ENCODE peak calls at places on chromosome 14, in five cellular contexts. Z is SK-N-SH, X is tibial artery, N is prostate gland, D is cardiac muscle cell. G is an unnamed sample. For H3K4me1, the result is how much of the 10 kb centered on the place peaks cover.

GRCh38 chr14:33457021-33457420 is 493.9 kb downstream of the EGLN3 start:
- DNase-seq in D (no peak), Z (no peak), X (no peak), N (no peak), G (no peak)

GRCh38 chr14:60565211-60565610 is 56.3 kb downstream of the SIX6 start:
- DNase-seq in X (no peak), N (peak), D (no peak), Z (no peak), G (no peak)

GRCh38 chr14:45361727-45362126 is 108.7 kb upstream of the MIS18BP1 start:
- DNase-seq in X (no peak), D (no peak), N (no peak), Z (no peak), G (no peak)

GRCh38 chr14:61621444-61621843 is 73.9 kb upstream of the HIF1A start:
- DNase-seq in N (no peak), Z (no peak), X (no peak), D (no peak), G (no peak)

GRCh38 chr14:28785096-28785952 is 18.7 kb downstream of the FOXG1 start:
- DNase-seq in D (no peak), Z (no peak), N (no peak), X (no peak), G (peak)

GRCh38 chr14:79530555-79530954 is 680.7 kb downstream of the DIO2 start:
- DNase-seq in Z (no peak), D (no peak), X (no peak), N (no peak), G (no peak)

GRCh38 chr14:93234798-93235197 is 27.7 kb downstream of the UBR7 start:
- DNase-seq in X (no peak), D (no peak), Z (no peak), N (no peak), G (no peak)

GRCh38 chr14:87186745-87187144 is 806.2 kb downstream of the GALC start:
- DNase-seq in X (no peak), Z (no peak), N (no peak), D (no peak), G (no peak)

GRCh38 chr14:106318700-106319099 is 792.3 kb downstream of the TMEM121 start:
- DNase-seq in Z (peak), D (no peak), X (no peak), N (no peak), G (peak)

GRCh38 chr14:52879958-52880357 is 70.9 kb downstream of the FERMT2 start:
- DNase-seq in Z (no peak), N (no peak), X (no peak), D (no peak), G (no peak)

GRCh38 chr14:63671987-63672386 is 30.3 kb upstream of the WDR89 start:
- DNase-seq in X (no peak), Z (no peak), N (no peak), D (no peak), G (no peak)

GRCh38 chr14:68938515-68939423 is 40.3 kb downstream of the ACTN1 start:
- DNase-seq in D (no peak), N (peak), X (no peak), Z (peak), G (no peak)

GRCh38 chr14:64059454-64060198 is 206.8 kb downstream of the SYNE2 start:
- DNase-seq in D (no peak), N (no peak), X (no peak), Z (no peak), G (no peak)

GRCh38 chr14:20873370-20874177 is 17.6 kb upstream of the RNASE3 start:
- DNase-seq in X (peak), Z (peak), D (peak), N (peak), G (peak)

GRCh38 chr14:85165091-85165490 is 364.9 kb upstream of the FLRT2 start:
- DNase-seq in X (no peak), Z (no peak), D (no peak), N (no peak), G (no peak)

GRCh38 chr14:39860837-39861236 is 428.6 kb upstream of the FBXO33 start:
- DNase-seq in N (no peak), X (no peak), D (no peak), Z (no peak), G (no peak)

GRCh38 chr14:63672417-63673180 is 30.9 kb upstream of the WDR89 start:
- DNase-seq in Z (no peak), X (no peak), N (no peak), D (no peak), G (no peak)

GRCh38 chr14:70934502-70935134 is 27.4 kb downstream of the PCNX1 start:
- DNase-seq in N (no peak), D (no peak), X (no peak), Z (no peak), G (no peak)

GRCh38 chr14:92747701-92748258 is 647 bp downstream of the LGMN start:
- DNase-seq in X (no peak), D (peak), Z (peak), N (peak), G (no peak)

GRCh38 chr14:63770187-63770807 is 42.4 kb upstream of the SGPP1 start:
- DNase-seq in D (no peak), Z (peak), X (peak), N (peak), G (peak)

GRCh38 chr14:73236752-73237218 is 521 bp upstream of the PAPLN start:
- DNase-seq in D (no peak), N (no peak), Z (no peak), X (no peak), G (no peak)
- H3K4me1 ChIP-seq in D (under half), N (under half), Z (under half), X (under half), G (under half)

DNA sequence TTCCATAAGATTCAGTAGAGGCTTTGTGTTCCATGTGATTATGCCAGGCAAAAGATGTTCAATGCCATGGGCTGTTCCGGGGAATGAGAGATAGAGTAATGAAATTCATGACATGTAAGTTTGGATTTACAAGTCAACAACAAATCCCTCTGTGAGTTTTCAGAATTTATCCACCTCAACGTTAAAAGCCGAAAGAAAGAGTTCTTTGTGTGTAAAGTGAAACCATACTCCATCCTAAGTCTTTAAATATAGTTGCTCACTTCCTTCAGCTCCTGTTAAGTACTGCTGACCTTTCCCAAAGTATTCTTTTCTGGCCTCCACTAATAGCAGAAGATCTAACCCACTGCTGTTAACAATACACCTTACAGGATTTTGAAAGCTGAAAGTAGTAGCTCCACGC is 190.0 kb downstream of the TMX1 start:
- DNase-seq in D (no peak), N (no peak), Z (no peak), X (no peak), G (no peak)
- H3K27ac ChIP-seq in D (no peak), N (no peak), Z (no peak), X (no peak), G (peak)

GRCh38 chr14:90458536-90458935 is 61.7 kb downstream of the CALM1 start:
- DNase-seq in Z (no peak), N (peak), D (no peak), X (no peak), G (no peak)
- H3K4me1 ChIP-seq in Z (under half), N (under half), D (under half), X (under half), G (under half)

GRCh38 chr14:103541494-103541943 is 12.5 kb downstream of the TRMT61A start:
- DNase-seq in Z (no peak), D (no peak), X (no peak), N (no peak), G (no peak)

GRCh38 chr14:103542545-103543088 is 13.6 kb downstream of the TRMT61A start:
- DNase-seq in N (no peak), Z (peak), X (no peak), D (no peak), G (peak)

GRCh38 chr14:103543140-103543539 is 14.1 kb downstream of the TRMT61A start:
- DNase-seq in D (no peak), N (no peak), Z (peak), X (no peak), G (no peak)

GRCh38 chr14:103540816-103541493 is 12.0 kb downstream of the TRMT61A start:
- DNase-seq in X (no peak), N (no peak), D (no peak), Z (peak), G (no peak)

DNA sequence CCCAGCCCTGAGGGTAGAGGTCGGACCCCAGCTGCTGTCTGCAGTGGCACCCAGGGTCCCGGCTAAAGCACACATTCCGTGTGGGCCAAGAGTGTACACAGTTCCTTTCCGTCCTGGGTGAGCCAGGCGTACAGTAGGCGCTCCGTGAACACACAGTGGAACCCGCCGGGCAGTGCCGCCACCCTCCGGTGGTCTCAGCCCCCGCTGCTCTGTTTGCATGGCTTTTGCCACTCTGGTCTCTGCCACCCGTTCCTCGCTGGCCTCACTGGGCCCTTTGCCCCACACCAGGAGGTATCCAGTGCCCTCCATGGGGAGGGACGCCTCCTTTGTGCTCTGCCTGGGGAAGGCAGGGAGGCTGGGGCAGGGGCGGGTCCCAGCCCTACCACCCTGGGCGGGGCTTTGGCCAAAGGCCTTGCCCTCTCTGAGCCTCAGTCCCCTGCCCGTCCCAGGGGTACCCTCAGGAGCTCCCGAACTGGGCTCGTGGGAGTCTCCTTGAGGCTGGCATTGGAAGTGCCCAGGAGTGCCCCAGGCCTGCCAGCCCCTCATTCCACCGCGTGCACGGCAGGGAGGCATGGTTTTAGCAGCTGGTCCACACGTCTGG is 13.0 kb downstream of the TRMT61A start:
- DNase-seq in D (no peak), N (no peak), X (no peak), Z (no peak), G (no peak)
- H3K27ac ChIP-seq in D (no peak), N (peak), X (peak), Z (peak), G (peak)

GRCh38 chr14:59303216-59303615 is 114.7 kb downstream of the DAAM1 start:
- DNase-seq in D (no peak), N (no peak), Z (no peak), X (no peak), G (no peak)

GRCh38 chr14:59302313-59302712 is 113.8 kb downstream of the DAAM1 start:
- DNase-seq in Z (no peak), D (no peak), N (no peak), X (no peak), G (no peak)

GRCh38 chr14:59305231-59305630 is 116.8 kb downstream of the DAAM1 start:
- DNase-seq in D (no peak), N (no peak), X (no peak), Z (no peak), G (no peak)

GRCh38 chr14:59299731-59300130 is 111.3 kb downstream of the DAAM1 start:
- DNase-seq in N (no peak), X (no peak), D (no peak), Z (no peak), G (no peak)

GRCh38 chr14:59301354-59301753 is 112.9 kb downstream of the DAAM1 start:
- DNase-seq in D (no peak), Z (no peak), X (no peak), N (no peak), G (no peak)
- H3K4me1 ChIP-seq in D (under half), Z (under half), X (under half), N (under half), G (under half)

DNA sequence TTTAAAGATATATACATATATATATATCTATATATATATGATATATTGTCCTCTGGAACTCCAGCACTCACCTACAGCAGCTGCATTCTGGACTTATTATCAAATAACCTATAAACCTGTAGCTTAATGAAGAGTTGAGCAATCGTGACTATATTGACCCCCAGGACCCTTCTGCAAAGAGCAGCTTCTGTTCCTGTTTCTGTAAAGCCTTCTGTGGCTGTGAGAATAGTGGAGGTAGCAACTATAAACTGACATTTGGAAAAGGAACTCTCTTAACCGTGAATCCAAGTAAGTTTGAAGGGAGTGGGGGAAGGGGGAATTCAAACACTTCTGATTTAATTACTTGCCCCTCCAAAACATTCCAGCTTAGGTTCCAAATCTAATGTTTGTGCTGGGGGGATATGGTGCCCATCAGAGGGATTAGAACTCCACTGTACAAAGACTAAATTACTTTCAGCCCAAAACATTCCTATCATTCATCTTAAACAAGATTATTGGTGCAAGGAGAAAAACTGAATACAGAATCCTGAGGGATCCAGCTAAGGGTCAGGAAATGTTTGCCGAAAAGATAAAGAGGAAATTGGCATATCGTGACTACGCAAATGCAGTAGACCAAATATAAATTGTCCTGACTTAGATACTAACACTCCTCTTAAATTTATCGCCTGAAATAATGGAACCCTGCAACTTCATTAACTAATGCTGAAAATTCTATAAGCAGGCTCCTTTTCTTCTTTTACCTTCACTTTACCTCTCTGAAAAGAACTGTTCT is 106.1 kb downstream of the DAD1 start:
- DNase-seq in D (no peak), N (no peak), Z (no peak), X (no peak), G (no peak)
- H3K27ac ChIP-seq in D (no peak), N (no peak), Z (no peak), X (no peak), G (no peak)

G was measured in testis.